ENCODE peak calls at places on chromosomes 7 and 10, in ten cellular contexts. One of them, this sample, is unnamed.

GRCh38 chr10:58326967-58327381 is 7.8 kb upstream of the UBE2D1 start:
- DNase-seq in Caco-2: no peak
- DNase-seq in BJ: peak; percentile 30
- DNase-seq in brain microvascular endothelial cell: peak; percentile 50
- DNase-seq in breast epithelium: no peak
- DNase-seq in left lung: peak; percentile 35
- DNase-seq in stomach: no peak
- DNase-seq in transverse colon: no peak
- DNase-seq in HCT116: no peak
- DNase-seq in cardiac muscle cell: peak; percentile 80
- DNase-seq in this sample: no peak

GRCh38 chr10:119303886-119304285 is 96.5 kb downstream of the GRK5 start:
- DNase-seq in transverse colon: no peak
- DNase-seq in HCT116: no peak
- DNase-seq in left lung: no peak
- DNase-seq in Caco-2: no peak
- DNase-seq in cardiac muscle cell: no peak
- DNase-seq in brain microvascular endothelial cell: no peak
- DNase-seq in BJ: no peak
- DNase-seq in breast epithelium: no peak
- DNase-seq in stomach: peak; percentile 67
- DNase-seq in this sample: no peak

GRCh38 chr10:66888237-66888636 is 37.6 kb upstream of the LRRTM3 start:
- DNase-seq in HCT116: no peak
- DNase-seq in Caco-2: no peak
- DNase-seq in breast epithelium: no peak
- DNase-seq in transverse colon: no peak
- DNase-seq in left lung: no peak
- DNase-seq in BJ: no peak
- DNase-seq in stomach: no peak
- DNase-seq in cardiac muscle cell: no peak
- DNase-seq in brain microvascular endothelial cell: no peak
- DNase-seq in this sample: no peak

GRCh38 chr7:23931633-23932032 is 221.6 kb downstream of the STK31 start:
- DNase-seq in left lung: no peak
- DNase-seq in Caco-2: no peak
- DNase-seq in BJ: no peak
- DNase-seq in breast epithelium: no peak
- DNase-seq in stomach: no peak
- DNase-seq in HCT116: no peak
- DNase-seq in transverse colon: no peak
- DNase-seq in brain microvascular endothelial cell: no peak
- DNase-seq in cardiac muscle cell: no peak
- DNase-seq in this sample: no peak

GRCh38 chr7:80724249-80724871 is 85.9 kb downstream of the CD36 start:
- DNase-seq in Caco-2: peak; percentile 58
- DNase-seq in HCT116: no peak
- DNase-seq in BJ: peak; percentile 93
- DNase-seq in brain microvascular endothelial cell: peak; percentile 29
- DNase-seq in stomach: no peak
- DNase-seq in cardiac muscle cell: no peak
- DNase-seq in transverse colon: no peak
- DNase-seq in breast epithelium: no peak
- DNase-seq in left lung: no peak
- DNase-seq in this sample: no peak

GRCh38 chr10:13920031-13920430 is 333.3 kb downstream of the PRPF18 start:
- DNase-seq in breast epithelium: no peak
- DNase-seq in transverse colon: no peak
- DNase-seq in stomach: no peak
- DNase-seq in cardiac muscle cell: no peak
- DNase-seq in Caco-2: no peak
- DNase-seq in brain microvascular endothelial cell: no peak
- DNase-seq in HCT116: no peak
- DNase-seq in left lung: no peak
- DNase-seq in BJ: no peak
- DNase-seq in this sample: no peak

GRCh38 chr7:142568430-142569097 is 180.7 kb upstream of the PRSS1 start:
- DNase-seq in stomach: no peak
- DNase-seq in cardiac muscle cell: peak; percentile 80
- DNase-seq in transverse colon: no peak
- DNase-seq in brain microvascular endothelial cell: peak; percentile 88
- DNase-seq in Caco-2: no peak
- DNase-seq in left lung: no peak
- DNase-seq in HCT116: no peak
- DNase-seq in BJ: peak; percentile 67
- DNase-seq in breast epithelium: no peak
- DNase-seq in this sample: no peak

GRCh38 chr10:97140284-97140846 is 45.4 kb downstream of the SLIT1 start:
- DNase-seq in stomach: no peak
- DNase-seq in brain microvascular endothelial cell: no peak
- DNase-seq in breast epithelium: no peak
- DNase-seq in cardiac muscle cell: no peak
- DNase-seq in Caco-2: no peak
- DNase-seq in left lung: no peak
- DNase-seq in BJ: no peak
- DNase-seq in HCT116: no peak
- DNase-seq in transverse colon: no peak
- DNase-seq in this sample: no peak

GRCh38 chr7:25288536-25289283 is 60.4 kb upstream of the NPVF start:
- DNase-seq in Caco-2: no peak
- DNase-seq in cardiac muscle cell: peak; percentile 39
- DNase-seq in brain microvascular endothelial cell: no peak
- DNase-seq in left lung: no peak
- DNase-seq in BJ: no peak
- DNase-seq in transverse colon: no peak
- DNase-seq in HCT116: no peak
- DNase-seq in breast epithelium: no peak
- DNase-seq in stomach: no peak
- DNase-seq in this sample: no peak

GRCh38 chr7:102291056-102291915 is 4.6 kb downstream of the SH2B2 start:
- DNase-seq in Caco-2: no peak
- DNase-seq in stomach: no peak
- DNase-seq in BJ: no peak
- DNase-seq in cardiac muscle cell: no peak
- DNase-seq in left lung: no peak
- DNase-seq in breast epithelium: no peak
- DNase-seq in transverse colon: no peak
- DNase-seq in HCT116: no peak
- DNase-seq in brain microvascular endothelial cell: no peak
- DNase-seq in this sample: peak; percentile 81

GRCh38 chr7:51430480-51431086 is 114.0 kb upstream of the COBL start:
- DNase-seq in cardiac muscle cell: peak; percentile 51
- DNase-seq in BJ: no peak
- DNase-seq in HCT116: peak; percentile 34
- DNase-seq in stomach: no peak
- DNase-seq in brain microvascular endothelial cell: peak; percentile 25
- DNase-seq in transverse colon: peak; percentile 45
- DNase-seq in breast epithelium: no peak
- DNase-seq in Caco-2: peak; percentile 79
- DNase-seq in left lung: no peak
- DNase-seq in this sample: peak; percentile 2

DNA sequence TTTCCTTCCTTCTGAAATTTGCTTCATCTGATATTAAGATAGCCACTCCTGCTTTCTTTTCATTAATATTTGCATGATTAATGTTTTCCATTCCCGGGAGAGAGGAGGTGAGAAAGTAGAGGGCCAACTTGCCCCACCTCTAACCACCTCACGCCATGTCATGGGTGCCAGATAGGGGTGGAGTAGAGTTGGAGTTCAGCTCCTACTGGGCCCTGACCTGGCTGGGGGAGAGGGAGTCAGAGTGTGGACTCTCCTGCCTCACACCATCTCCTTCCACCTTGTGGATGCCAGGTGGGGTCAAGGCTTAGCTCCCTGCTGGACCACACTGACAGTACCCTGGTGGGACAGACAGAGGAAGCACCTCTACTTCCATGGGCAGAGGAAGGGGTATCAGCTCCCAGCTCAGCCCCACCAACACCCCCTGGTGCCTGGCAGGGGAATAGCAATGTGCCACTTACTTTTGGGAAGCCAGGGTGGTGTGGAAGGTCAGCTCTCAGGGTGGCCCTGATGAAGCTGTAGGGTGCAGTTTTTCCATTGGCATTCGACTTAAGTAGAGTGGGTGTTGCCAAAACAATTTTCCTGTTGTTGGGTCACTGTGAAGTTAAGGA is 28.0 kb downstream of the CHST12 start:
- DNase-seq in breast epithelium: no peak
- DNase-seq in brain microvascular endothelial cell: no peak
- DNase-seq in cardiac muscle cell: peak; percentile 30
- DNase-seq in Caco-2: peak; percentile 59
- DNase-seq in HCT116: no peak
- DNase-seq in left lung: no peak
- DNase-seq in stomach: no peak
- DNase-seq in transverse colon: no peak
- DNase-seq in BJ: no peak
- DNase-seq in this sample: no peak
- TF ChIP-seq CTCF in breast epithelium: no peak
- TF ChIP-seq CTCF in brain microvascular endothelial cell: peak; percentile 71
- TF ChIP-seq CTCF in cardiac muscle cell: peak; percentile 63
- TF ChIP-seq CTCF in Caco-2: peak; percentile 63
- TF ChIP-seq CTCF in HCT116: peak; percentile 81
- TF ChIP-seq CTCF in left lung: no peak
- TF ChIP-seq CTCF in stomach: no peak
- TF ChIP-seq CTCF in transverse colon: peak; percentile 38
- TF ChIP-seq CTCF in BJ: peak; percentile 47
- TF ChIP-seq CTCF in this sample: peak; percentile 38

GRCh38 chr7:889391-889790 is 13.0 kb downstream of the GET4 start:
- DNase-seq in transverse colon: no peak
- DNase-seq in breast epithelium: no peak
- DNase-seq in stomach: no peak
- DNase-seq in BJ: no peak
- DNase-seq in HCT116: no peak
- DNase-seq in brain microvascular endothelial cell: no peak
- DNase-seq in left lung: no peak
- DNase-seq in cardiac muscle cell: no peak
- DNase-seq in Caco-2: no peak
- DNase-seq in this sample: no peak

GRCh38 chr7:890868-891267 is 14.5 kb downstream of the GET4 start:
- DNase-seq in Caco-2: no peak
- DNase-seq in brain microvascular endothelial cell: no peak
- DNase-seq in left lung: no peak
- DNase-seq in HCT116: no peak
- DNase-seq in stomach: no peak
- DNase-seq in breast epithelium: no peak
- DNase-seq in BJ: no peak
- DNase-seq in cardiac muscle cell: no peak
- DNase-seq in transverse colon: no peak
- DNase-seq in this sample: no peak

GRCh38 chr7:887488-887820 is 11.1 kb downstream of the GET4 start:
- DNase-seq in breast epithelium: no peak
- DNase-seq in HCT116: no peak
- DNase-seq in cardiac muscle cell: no peak
- DNase-seq in stomach: no peak
- DNase-seq in BJ: no peak
- DNase-seq in transverse colon: no peak
- DNase-seq in left lung: no peak
- DNase-seq in Caco-2: no peak
- DNase-seq in brain microvascular endothelial cell: no peak
- DNase-seq in this sample: no peak

GRCh38 chr7:888081-889024 is 12.0 kb downstream of the GET4 start:
- DNase-seq in stomach: no peak
- DNase-seq in breast epithelium: no peak
- DNase-seq in cardiac muscle cell: no peak
- DNase-seq in HCT116: no peak
- DNase-seq in Caco-2: no peak
- DNase-seq in BJ: no peak
- DNase-seq in brain microvascular endothelial cell: no peak
- DNase-seq in transverse colon: no peak
- DNase-seq in left lung: no peak
- DNase-seq in this sample: no peak

GRCh38 chr7:889025-889390 is 12.7 kb downstream of the GET4 start:
- DNase-seq in breast epithelium: no peak
- DNase-seq in BJ: no peak
- DNase-seq in brain microvascular endothelial cell: no peak
- DNase-seq in transverse colon: no peak
- DNase-seq in stomach: no peak
- DNase-seq in left lung: no peak
- DNase-seq in Caco-2: no peak
- DNase-seq in cardiac muscle cell: no peak
- DNase-seq in HCT116: no peak
- DNase-seq in this sample: no peak
- H3K36me3 ChIP-seq in breast epithelium: peaks cover 4% of the 10 kb centered on the region
- H3K36me3 ChIP-seq in BJ: peaks cover 34% of the 10 kb centered on the region
- H3K36me3 ChIP-seq in brain microvascular endothelial cell: peaks cover 31% of the 10 kb centered on the region
- H3K36me3 ChIP-seq in transverse colon: no peaks in the 10 kb centered on the region
- H3K36me3 ChIP-seq in stomach: peaks cover 74% of the 10 kb centered on the region
- H3K36me3 ChIP-seq in left lung: no peaks in the 10 kb centered on the region
- H3K36me3 ChIP-seq in Caco-2: peaks cover 10% of the 10 kb centered on the region
- H3K36me3 ChIP-seq in cardiac muscle cell: peaks cover 26% of the 10 kb centered on the region
- H3K36me3 ChIP-seq in HCT116: peaks cover 4% of the 10 kb centered on the region
- H3K36me3 ChIP-seq in this sample: peaks cover 46% of the 10 kb centered on the region

DNA sequence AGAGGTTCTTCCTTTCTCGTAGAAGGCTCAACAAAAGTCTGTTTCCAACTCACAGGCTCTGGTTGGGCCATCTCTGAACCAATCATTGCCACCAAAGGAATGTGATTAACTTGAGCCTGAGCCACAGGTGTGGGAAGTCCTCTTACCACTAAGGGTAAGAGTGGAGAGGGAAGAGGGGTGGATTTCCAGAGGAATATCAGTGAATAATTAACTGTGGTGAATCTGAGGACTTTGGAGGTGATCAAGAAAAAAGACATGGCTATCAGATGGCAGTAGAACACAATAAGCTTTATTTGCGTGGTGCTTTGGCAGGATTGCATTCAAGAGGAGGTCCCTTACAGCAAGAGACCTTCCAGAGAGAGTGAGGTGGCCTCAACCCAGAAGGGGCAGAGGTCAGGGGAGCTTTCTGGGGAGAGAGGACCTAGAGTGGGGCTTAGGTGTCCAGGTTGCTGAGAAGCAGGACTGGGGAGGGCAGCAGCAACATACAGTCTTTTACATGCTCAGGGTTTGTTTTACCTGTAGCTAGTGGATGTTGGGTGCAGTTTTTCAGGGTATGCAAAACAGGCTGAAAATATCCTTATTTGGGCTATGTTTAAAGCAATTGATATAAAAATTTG is 61.4 kb downstream of the BBS9 start:
- DNase-seq in transverse colon: no peak
- DNase-seq in cardiac muscle cell: no peak
- DNase-seq in left lung: no peak
- DNase-seq in breast epithelium: no peak
- DNase-seq in stomach: no peak
- DNase-seq in HCT116: no peak
- DNase-seq in Caco-2: no peak
- DNase-seq in BJ: no peak
- DNase-seq in brain microvascular endothelial cell: no peak
- DNase-seq in this sample: no peak
- H3K4me3 ChIP-seq in transverse colon: no peak overlapping the region
- H3K4me3 ChIP-seq in cardiac muscle cell: no peak overlapping the region
- H3K4me3 ChIP-seq in left lung: no peak overlapping the region
- H3K4me3 ChIP-seq in breast epithelium: no peak overlapping the region
- H3K4me3 ChIP-seq in stomach: no peak overlapping the region
- H3K4me3 ChIP-seq in HCT116: no peak overlapping the region
- H3K4me3 ChIP-seq in Caco-2: no peak overlapping the region
- H3K4me3 ChIP-seq in BJ: no peak overlapping the region
- H3K4me3 ChIP-seq in brain microvascular endothelial cell: no peak overlapping the region
- H3K4me3 ChIP-seq in this sample: no peak overlapping the region

DNA sequence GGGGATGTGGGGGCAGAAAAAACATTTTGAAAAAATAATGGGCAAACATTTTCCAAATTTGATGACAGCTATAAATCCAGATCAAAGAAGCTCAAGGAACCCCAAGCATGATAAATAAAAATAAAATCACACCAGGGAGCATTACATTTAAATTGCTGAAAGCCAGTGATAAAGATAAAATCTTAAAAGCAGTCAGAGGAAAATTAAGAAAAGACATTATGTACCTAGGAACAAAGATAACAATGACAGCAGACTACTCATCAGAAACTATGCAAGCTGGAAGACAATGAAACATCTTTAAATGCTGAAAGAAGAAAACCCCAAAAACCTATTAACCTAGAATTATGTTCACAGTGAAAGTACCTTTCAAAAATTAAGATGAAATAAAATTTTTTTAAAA is 23.3 kb downstream of the NEUROG3 start:
- DNase-seq in cardiac muscle cell: no peak
- DNase-seq in brain microvascular endothelial cell: no peak
- DNase-seq in stomach: no peak
- DNase-seq in transverse colon: no peak
- DNase-seq in HCT116: no peak
- DNase-seq in Caco-2: no peak
- DNase-seq in breast epithelium: no peak
- DNase-seq in left lung: no peak
- DNase-seq in BJ: no peak
- DNase-seq in this sample: no peak
- TF ChIP-seq CTCF in cardiac muscle cell: no peak
- TF ChIP-seq CTCF in brain microvascular endothelial cell: no peak
- TF ChIP-seq CTCF in stomach: no peak
- TF ChIP-seq CTCF in transverse colon: no peak
- TF ChIP-seq CTCF in HCT116: no peak
- TF ChIP-seq CTCF in Caco-2: no peak
- TF ChIP-seq CTCF in breast epithelium: no peak
- TF ChIP-seq CTCF in left lung: no peak
- TF ChIP-seq CTCF in BJ: no peak
- TF ChIP-seq CTCF in this sample: no peak

This sample was measured in GM06990.